ENCODE peak calls at places on chromosomes 5 and 9, in four cellular contexts. J is Daoy, B is T47D, T is BJ. Q is an unnamed sample.

GRCh38 chr9:128677787-128678186 is 11.2 kb upstream of the SET start:
- DNase-seq in J (no peak), B (no peak), T (no peak), Q (no peak)

GRCh38 chr5:42995152-42995751 is 44.9 kb downstream of the ANXA2R start:
- DNase-seq in J (no peak), B (no peak), T (no peak), Q (peak; percentile 40)

GRCh38 chr9:116157436-116158138 is 4.0 kb downstream of the PAPPA start:
- DNase-seq in J (peak; percentile 90), B (no peak), T (no peak), Q (peak; percentile 66)

GRCh38 chr5:171342362-171343111 is 33.5 kb downstream of the TLX3 start:
- DNase-seq in J (peak; percentile 65), B (peak; percentile 51), T (no peak), Q (peak; percentile 79)

GRCh38 chr5:149207821-149208220 is 63.8 kb upstream of the AFAP1L1 start:
- DNase-seq in J (no peak), B (no peak), T (no peak), Q (no peak)

GRCh38 chr5:10518352-10518751 is 45.5 kb upstream of the ANKRD33B start:
- DNase-seq in J (peak; percentile 30), B (no peak), T (no peak), Q (peak; percentile 62)

GRCh38 chr5:74326571-74327338 is 313.8 kb downstream of the ENC1 start:
- DNase-seq in J (peak; percentile 97), B (no peak), T (peak; percentile 46), Q (peak; percentile 87)

GRCh38 chr5:150001660-150002493 is 1.3 kb downstream of the HMGXB3 start:
- DNase-seq in J (peak; percentile 77), B (peak; percentile 73), T (no peak), Q (peak; percentile 87)

GRCh38 chr5:141681695-141682641 is at the start of gene ARAP3:
- DNase-seq in J (peak; percentile 93), B (peak; percentile 60), T (peak; percentile 49), Q (peak; percentile 91)

GRCh38 chr9:136392538-136393449 is 7.2 kb downstream of the SNAPC4 start:
- DNase-seq in J (no peak), B (no peak), T (no peak), Q (no peak)

GRCh38 chr5:135221696-135222095 is 177.3 kb downstream of the MACROH2A1 start:
- DNase-seq in J (no peak), B (no peak), T (no peak), Q (no peak)

GRCh38 chr5:179796877-179797608 is 3.3 kb downstream of the LTC4S start:
- DNase-seq in J (no peak), B (no peak), T (no peak), Q (no peak)

GRCh38 chr5:181087309-181087708 is 43.7 kb downstream of the OR2V1 start:
- DNase-seq in J (no peak), B (no peak), T (no peak), Q (no peak)

GRCh38 chr9:100011062-100011681 is 87.6 kb downstream of the ERP44 start:
- DNase-seq in J (peak; percentile 55), B (no peak), T (no peak), Q (peak; percentile 60)

GRCh38 chr9:20945856-20946255 is 85.6 kb downstream of the HACD4 start:
- DNase-seq in J (no peak), B (no peak), T (no peak), Q (no peak)

GRCh38 chr5:10528056-10528816 is 35.6 kb upstream of the ANKRD33B start:
- DNase-seq in J (peak; percentile 43), B (no peak), T (peak; percentile 73), Q (no peak)

GRCh38 chr9:87085521-87085920 is 138.2 kb upstream of the GAS1 start:
- DNase-seq in J (no peak), B (no peak), T (no peak), Q (no peak)

GRCh38 chr9:3434594-3434993 is 91.2 kb downstream of the RFX3 start:
- DNase-seq in J (no peak), B (no peak), T (peak; percentile 26), Q (peak; percentile 90)

GRCh38 chr9:105359899-105360298 is 87.9 kb upstream of the FSD1L start:
- DNase-seq in J (peak; percentile 36), B (no peak), T (no peak), Q (peak; percentile 54)

GRCh38 chr9:71681104-71681707 is 87.1 kb downstream of the CEMIP2 start:
- DNase-seq in J (no peak), B (no peak), T (no peak), Q (peak; percentile 63)

GRCh38 chr5:149823350-149823749 is 93.2 kb downstream of the PPARGC1B start:
- DNase-seq in J (no peak), B (no peak), T (no peak), Q (no peak)

GRCh38 chr9:7844283-7844682 is 44.7 kb upstream of the DMAC1 start:
- DNase-seq in J (no peak), B (peak; percentile 2), T (no peak), Q (peak; percentile 5)

GRCh38 chr5:31918739-31919138 is 255.4 kb downstream of the GOLPH3 start:
- DNase-seq in J (no peak), B (no peak), T (no peak), Q (no peak)

GRCh38 chr5:52674815-52675545 is 112.7 kb upstream of the ITGA1 start:
- DNase-seq in J (peak; percentile 62), B (no peak), T (peak; percentile 86), Q (peak; percentile 92)

GRCh38 chr5:111859533-111860270 is 102.7 kb upstream of the NREP start:
- DNase-seq in J (no peak), B (no peak), T (peak; percentile 47), Q (peak; percentile 97)

GRCh38 chr5:124433170-124433569 is 313.3 kb downstream of the ZNF608 start:
- DNase-seq in J (no peak), B (no peak), T (no peak), Q (no peak)

GRCh38 chr5:180799902-180800801 is 2.5 kb downstream of the MGAT1 start:
- DNase-seq in J (peak; percentile 65), B (no peak), T (peak; percentile 55), Q (peak; percentile 82)

GRCh38 chr9:74783408-74783807 is 104.3 kb downstream of the TRPM6 start:
- DNase-seq in J (peak; percentile 46), B (no peak), T (peak; percentile 34), Q (peak; percentile 12)

GRCh38 chr5:83095973-83096539 is 18.7 kb downstream of the XRCC4 start:
- DNase-seq in J (peak; percentile 90), B (no peak), T (peak; percentile 58), Q (peak; percentile 52)

GRCh38 chr5:174317261-174317894 is 271.9 kb downstream of the NSG2 start:
- DNase-seq in J (peak; percentile 76), B (peak; percentile 47), T (no peak), Q (peak; percentile 54)

GRCh38 chr5:108084105-108084504 is 297.8 kb downstream of the FBXL17 start:
- DNase-seq in J (no peak), B (peak; percentile 12), T (no peak), Q (no peak)

GRCh38 chr9:69324549-69325401 is at the start of gene ENTREP1:
- DNase-seq in J (peak; percentile 81), B (peak; percentile 61), T (no peak), Q (peak; percentile 43)

GRCh38 chr5:143244000-143244736 is 159.3 kb downstream of the NR3C1 start:
- DNase-seq in J (peak; percentile 98), B (no peak), T (peak; percentile 97), Q (peak; percentile 96)

GRCh38 chr9:95115104-95115503 is 202.4 kb downstream of the FANCC start:
- DNase-seq in J (no peak), B (no peak), T (no peak), Q (no peak)

GRCh38 chr5:31680528-31680927 is 41.6 kb downstream of the PDZD2 start:
- DNase-seq in J (no peak), B (no peak), T (no peak), Q (no peak)

GRCh38 chr9:71812385-71812784 is 44.1 kb upstream of the CEMIP2 start:
- DNase-seq in J (no peak), B (no peak), T (no peak), Q (peak; percentile 61)